ENCODE peak calls at places on chromosomes 4 and X, in ten cellular contexts. W, F, A, G, M, Z, X, T, I and D are unnamed samples.

GRCh38 chrX:24145340-24146186 is 4.0 kb upstream of the ZFX start:
- DNase-seq in F (no peak), I (no peak), G (no peak), T (no peak), A (peak; percentile 54), M (no peak), X (no peak), W (no peak), Z (no peak), D (no peak)

GRCh38 chr4:153257151-153257620 is 52.9 kb downstream of the TRIM2 start:
- DNase-seq in M (no peak), T (no peak), F (no peak), G (no peak), X (peak; percentile 51), I (no peak), W (no peak), Z (peak; percentile 12), A (peak; percentile 83), D (no peak)

GRCh38 chr4:109990307-109991257 is 77.9 kb downstream of the EGF start:
- DNase-seq in Z (no peak), A (no peak), X (no peak), T (no peak), F (no peak), M (no peak), W (peak; percentile 87), G (no peak), I (no peak), D (peak; percentile 49)

GRCh38 chr4:149371021-149371420 is 444.6 kb downstream of the IQCM start:
- DNase-seq in M (peak; percentile 10), T (no peak), W (no peak), X (no peak), F (no peak), G (peak; percentile 7), I (no peak), A (peak; percentile 63), Z (peak; percentile 1), D (no peak)

GRCh38 chrX:47156611-47157520 is 11.8 kb downstream of the RBM10 start:
- DNase-seq in W (no peak), X (no peak), M (no peak), T (no peak), G (no peak), F (peak; percentile 30), A (no peak), Z (no peak), I (no peak), D (no peak)

GRCh38 chrX:97057349-97057909 is 173.7 kb downstream of the RPA4 start:
- DNase-seq in G (peak; percentile 13), Z (no peak), W (no peak), I (no peak), X (no peak), T (no peak), F (no peak), M (no peak), A (no peak), D (no peak)

GRCh38 chr4:2930821-2931764 is 32.1 kb downstream of the NOP14 start:
- DNase-seq in G (peak; percentile 93), F (peak; percentile 74), I (peak; percentile 39), W (no peak), X (peak; percentile 27), A (no peak), T (no peak), Z (no peak), M (peak; percentile 45), D (peak; percentile 51)

GRCh38 chr4:40555176-40555900 is 74.3 kb downstream of the RBM47 start:
- DNase-seq in Z (no peak), I (no peak), M (no peak), F (no peak), A (no peak), W (no peak), T (no peak), X (no peak), G (no peak), D (no peak)

GRCh38 chrX:13990126-13990525 is 39.6 kb downstream of the GEMIN8 start:
- DNase-seq in W (no peak), I (no peak), M (no peak), T (no peak), A (no peak), G (no peak), Z (no peak), X (no peak), F (no peak), D (no peak)

GRCh38 chr4:114694770-114695169 is 96.2 kb downstream of the UGT8 start:
- DNase-seq in W (peak; percentile 11), I (no peak), X (no peak), A (peak; percentile 28), F (no peak), Z (peak; percentile 37), G (no peak), M (no peak), T (no peak), D (no peak)

GRCh38 chr4:26024079-26024478 is 110.1 kb downstream of the SMIM20 start:
- DNase-seq in M (no peak), Z (no peak), I (no peak), T (no peak), W (no peak), A (no peak), F (no peak), X (no peak), G (no peak), D (no peak)

GRCh38 chrX:45527834-45528233 is 327.2 kb upstream of the DIPK2B start:
- DNase-seq in T (no peak), F (no peak), Z (no peak), I (no peak), G (no peak), X (no peak), M (no peak), W (no peak), A (peak; percentile 29), D (no peak)

GRCh38 chrX:136778914-136779313 is 1.8 kb downstream of the ARHGEF6 start:
- DNase-seq in W (no peak), M (no peak), T (no peak), I (no peak), F (no peak), X (no peak), A (no peak), G (no peak), Z (no peak), D (no peak)

GRCh38 chrX:136780241-136780640 is 491 bp downstream of the ARHGEF6 start:
- DNase-seq in I (no peak), T (no peak), G (no peak), X (no peak), W (no peak), M (no peak), A (no peak), Z (no peak), F (no peak), D (no peak)

GRCh38 chrX:136780738-136781137 is at the start of gene ARHGEF6:
- DNase-seq in I (no peak), Z (peak; percentile 27), F (no peak), T (no peak), X (no peak), A (no peak), W (no peak), G (no peak), M (peak; percentile 38), D (no peak)

GRCh38 chrX:136778020-136778419 is 2.7 kb downstream of the ARHGEF6 start:
- DNase-seq in M (no peak), I (no peak), G (no peak), Z (no peak), T (no peak), X (no peak), F (no peak), A (no peak), W (no peak), D (no peak)

DNA sequence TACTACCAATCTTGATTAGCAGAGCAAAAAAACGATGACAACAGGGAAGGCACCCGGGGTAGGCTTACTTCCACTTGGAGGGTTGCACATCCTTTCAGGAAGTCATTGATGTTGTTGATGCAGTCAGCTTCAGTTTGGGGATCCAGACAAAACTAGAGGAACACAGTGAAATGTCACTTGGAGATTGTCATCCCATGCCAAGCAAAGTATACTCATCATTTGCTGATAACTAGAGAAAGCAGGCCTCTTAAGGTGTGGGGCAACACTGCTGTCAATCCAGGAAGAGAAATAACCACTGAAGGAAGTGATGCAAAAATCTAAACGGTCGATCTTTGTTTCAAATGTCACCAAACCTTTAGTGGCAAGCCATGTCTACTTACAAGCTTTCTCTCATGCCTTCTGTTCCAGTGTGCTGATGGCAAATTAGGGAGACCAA is 1.4 kb downstream of the ARHGEF6 start:
- DNase-seq in W (peak; percentile 32), F (no peak), A (no peak), I (no peak), X (no peak), Z (no peak), M (no peak), G (no peak), T (no peak), D (no peak)
- TF ChIP-seq POLR2A in W (no peak), F (no peak), A (no peak), I (no peak), X (no peak), Z (no peak), M (peak; percentile 20), G (no peak), T (no peak), D (no peak)

DNA sequence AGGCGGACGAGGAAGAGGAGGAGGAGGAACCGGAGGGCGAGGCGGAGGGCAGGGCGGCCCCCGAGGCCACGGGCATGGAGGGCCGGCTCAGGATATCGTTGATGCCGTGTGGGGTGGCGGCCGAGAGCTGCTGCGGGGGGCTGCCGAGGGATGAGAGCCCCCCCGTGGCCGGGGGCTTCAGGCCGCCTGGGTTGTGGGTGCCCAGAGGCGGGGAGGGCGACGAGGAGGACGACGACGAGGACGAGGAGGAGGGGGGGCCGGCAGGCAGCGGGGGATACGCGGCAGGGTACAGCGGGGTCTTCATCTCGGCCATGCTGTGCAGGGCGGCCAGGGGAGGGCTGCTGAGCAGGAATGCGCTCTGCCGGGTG is 1.3 kb downstream of the NKX6-1 start:
- DNase-seq in T (no peak), Z (no peak), A (no peak), I (no peak), W (no peak), G (no peak), M (no peak), F (no peak), X (no peak), D (no peak)
- H3K4me3 ChIP-seq in T (peak overlapping the region; percentile 15), Z (no peak overlapping the region), A (peak overlapping the region; percentile 48), I (peak overlapping the region; percentile 41), W (no peak overlapping the region), G (no peak overlapping the region), M (peak overlapping the region; percentile 49), F (peak overlapping the region; percentile 49), X (peak overlapping the region; percentile 11), D (peak overlapping the region; percentile 30)

DNA sequence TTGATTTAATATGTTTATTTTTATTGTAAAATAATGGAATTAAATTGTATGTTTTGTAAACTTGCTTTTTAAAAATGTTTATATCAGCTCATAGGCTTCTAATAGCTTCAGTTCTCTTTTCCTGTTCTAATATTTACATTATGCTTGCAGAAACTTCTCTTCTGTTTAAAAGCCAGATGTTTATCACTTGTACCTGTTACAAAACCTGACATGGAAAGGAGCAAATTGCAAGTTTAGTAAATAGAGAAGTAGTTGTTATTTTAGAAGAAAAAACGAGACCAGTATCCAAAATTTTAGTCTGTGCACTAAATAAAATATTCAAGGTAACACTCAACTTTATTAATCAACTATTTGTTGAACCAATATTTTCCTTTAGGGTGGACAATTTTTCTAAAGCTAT is 69.4 kb upstream of the GUCY1A1 start:
- DNase-seq in A (no peak), G (no peak), I (no peak), M (no peak), T (no peak), W (no peak), F (no peak), Z (no peak), X (no peak), D (no peak)
- TF ChIP-seq POLR2A in A (no peak), G (no peak), I (no peak), M (no peak), T (no peak), W (no peak), F (no peak), Z (no peak), X (no peak), D (no peak)

GRCh38 chr4:84683065-84683464 is 100.1 kb downstream of the CDS1 start:
- DNase-seq in W (no peak), Z (no peak), G (no peak), X (no peak), A (no peak), F (no peak), I (no peak), T (no peak), M (no peak), D (no peak)
- H3K4me3 ChIP-seq in W (no peak overlapping the region), Z (no peak overlapping the region), G (no peak overlapping the region), X (no peak overlapping the region), A (no peak overlapping the region), F (no peak overlapping the region), I (no peak overlapping the region), T (no peak overlapping the region), M (no peak overlapping the region), D (no peak overlapping the region)